ENCODE peak calls at places on chromosomes 4 and X, in seven cellular contexts. X is ovary, A is keratinocyte, H is sigmoid colon, S is A549, Q is brain microvascular endothelial cell, C is A673. D is an unnamed sample.

GRCh38 chr4:40192286-40193017 is 4.4 kb upstream of the RHOH start:
- DNase-seq in Q (no peak), C (peak; percentile 30), H (no peak), S (no peak), X (no peak), A (no peak), D (no peak)

GRCh38 chr4:166816901-166817300 is 417.4 kb downstream of the SPOCK3 start:
- DNase-seq in H (no peak), A (no peak), Q (no peak), C (peak; percentile 4), X (peak; percentile 15), S (no peak), D (no peak)

GRCh38 chr4:155403886-155404285 is 27.1 kb upstream of the MAP9 start:
- DNase-seq in A (no peak), X (no peak), H (no peak), S (peak; percentile 6), Q (peak; percentile 11), C (peak; percentile 64), D (no peak)

GRCh38 chrX:140439455-140439854 is 65.4 kb downstream of the SOX3 start:
- DNase-seq in S (no peak), C (peak; percentile 16), A (no peak), Q (no peak), H (no peak), X (no peak), D (no peak)

GRCh38 chrX:108097380-108097779 is 5.8 kb downstream of the ATG4A start:
- DNase-seq in S (no peak), A (no peak), Q (no peak), H (no peak), X (no peak), C (no peak), D (no peak)

GRCh38 chrX:155632424-155633100 is 19.8 kb upstream of the TMLHE start:
- DNase-seq in H (no peak), S (no peak), A (no peak), Q (no peak), C (no peak), X (no peak), D (no peak)

GRCh38 chr4:120801171-120801758 is 121.3 kb downstream of the PRDM5 start:
- DNase-seq in C (no peak), S (no peak), Q (peak; percentile 32), X (peak; percentile 22), H (peak; percentile 64), A (no peak), D (peak; percentile 8)

GRCh38 chr4:177484613-177485021 is 42.4 kb upstream of the AGA start:
- DNase-seq in Q (peak; percentile 40), S (no peak), A (peak; percentile 67), X (no peak), H (no peak), C (no peak), D (no peak)

GRCh38 chrX:121802881-121803412 is 755.5 kb downstream of the GLUD2 start:
- DNase-seq in C (no peak), S (no peak), X (no peak), H (no peak), Q (no peak), A (no peak), D (no peak)

GRCh38 chr4:87717276-87718031 is 67.4 kb downstream of the DMP1 start:
- DNase-seq in A (no peak), X (no peak), C (no peak), Q (peak; percentile 49), H (no peak), S (no peak), D (no peak)
- H3K27ac ChIP-seq in A (no peak overlapping the region), X (no peak overlapping the region), C (no peak overlapping the region), Q (peak overlapping the region; percentile 36), H (no peak overlapping the region), S (no peak overlapping the region), D (peak overlapping the region; percentile 25)

GRCh38 chrX:10190367-10190766 is 33.6 kb downstream of the CLCN4 start:
- DNase-seq in Q (peak; percentile 69), H (no peak), A (no peak), X (no peak), S (peak; percentile 68), C (peak; percentile 77), D (peak; percentile 77)
- TF ChIP-seq CTCF in Q (peak; percentile 63), H (peak; percentile 19), A (peak; percentile 68), X (peak; percentile 39), S (peak; percentile 83), C (peak; percentile 76), D (peak; percentile 50)

GRCh38 chrX:134794692-134795091 is 136.4 kb upstream of the PLAC1 start:
- DNase-seq in C (no peak), S (no peak), A (no peak), X (no peak), Q (no peak), H (no peak), D (no peak)
- H3K27ac ChIP-seq in C (no peak overlapping the region), S (no peak overlapping the region), A (no peak overlapping the region), X (no peak overlapping the region), Q (no peak overlapping the region), H (no peak overlapping the region), D (no peak overlapping the region)

DNA sequence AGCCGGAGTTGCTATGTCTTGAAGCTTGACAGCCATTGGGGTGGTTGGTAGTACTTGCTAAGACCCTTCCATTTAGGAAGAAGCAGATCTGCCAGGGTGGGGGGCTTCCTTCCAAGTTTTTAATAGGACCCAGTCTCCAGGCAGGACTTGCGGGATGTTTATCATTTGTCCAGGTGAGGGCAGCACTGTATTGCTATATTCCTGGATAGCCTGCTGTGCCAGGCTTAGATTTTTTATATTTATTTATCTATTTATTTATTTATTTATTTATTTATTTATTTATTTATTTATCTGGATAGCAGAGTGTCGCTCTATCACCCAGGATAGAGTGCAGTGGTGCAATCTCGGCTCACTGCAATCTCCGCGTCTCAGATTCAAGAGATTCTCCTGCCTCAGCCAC is 87.4 kb upstream of the CT45A1 start:
- DNase-seq in H (no peak), Q (no peak), X (no peak), S (no peak), A (no peak), C (peak; percentile 23), D (no peak)
- TF ChIP-seq CTCF in H (no peak), Q (no peak), X (no peak), S (peak; percentile 40), A (peak; percentile 33), C (peak; percentile 36), D (no peak)

GRCh38 chrX:81564851-81565250 is 362.9 kb downstream of the SH3BGRL start:
- DNase-seq in A (no peak), C (no peak), S (no peak), X (no peak), H (no peak), Q (no peak), D (no peak)
- H3K27ac ChIP-seq in A (no peak overlapping the region), C (no peak overlapping the region), S (no peak overlapping the region), X (no peak overlapping the region), H (no peak overlapping the region), Q (no peak overlapping the region), D (no peak overlapping the region)

D was measured in ascending aorta.